ENCODE peak calls at places on chromosomes 3 and 15, in five cellular contexts. One of them, this sample, is unnamed.

GRCh38 chr3:190809351-190809750 is 53.1 kb downstream of the GMNC start:
- DNase-seq in A549: no peak
- DNase-seq in stomach: no peak
- DNase-seq in transverse colon: no peak
- DNase-seq in upper lobe of left lung: no peak
- DNase-seq in this sample: no peak

GRCh38 chr3:122931636-122932035 is 95.9 kb downstream of the SEMA5B start:
- DNase-seq in A549: no peak
- DNase-seq in stomach: no peak
- DNase-seq in transverse colon: no peak
- DNase-seq in upper lobe of left lung: no peak
- DNase-seq in this sample: no peak

GRCh38 chr3:45435961-45436360 is 47.6 kb downstream of the LARS2 start:
- DNase-seq in A549: no peak
- DNase-seq in stomach: no peak
- DNase-seq in transverse colon: no peak
- DNase-seq in upper lobe of left lung: no peak
- DNase-seq in this sample: no peak

GRCh38 chr15:40688932-40689799 is 5.8 kb upstream of the RAD51 start:
- DNase-seq in A549: no peak
- DNase-seq in stomach: no peak
- DNase-seq in transverse colon: no peak
- DNase-seq in upper lobe of left lung: no peak
- DNase-seq in this sample: no peak

GRCh38 chr15:31352283-31352880 is 25.7 kb downstream of the KLF13 start:
- DNase-seq in A549: no peak
- DNase-seq in stomach: peak; percentile 87
- DNase-seq in transverse colon: peak; percentile 67
- DNase-seq in upper lobe of left lung: peak; percentile 68
- DNase-seq in this sample: no peak

GRCh38 chr3:140595295-140595694 is 82.6 kb upstream of the TRIM42 start:
- DNase-seq in A549: no peak
- DNase-seq in stomach: no peak
- DNase-seq in transverse colon: no peak
- DNase-seq in upper lobe of left lung: no peak
- DNase-seq in this sample: no peak

GRCh38 chr15:31278056-31278445 is 48.6 kb upstream of the KLF13 start:
- DNase-seq in A549: no peak
- DNase-seq in stomach: peak; percentile 3
- DNase-seq in transverse colon: no peak
- DNase-seq in upper lobe of left lung: no peak
- DNase-seq in this sample: no peak

GRCh38 chr3:170469151-170470062 is 50.7 kb downstream of the CLDN11 start:
- DNase-seq in A549: no peak
- DNase-seq in stomach: no peak
- DNase-seq in transverse colon: no peak
- DNase-seq in upper lobe of left lung: no peak
- DNase-seq in this sample: peak; percentile 41

GRCh38 chr3:196235452-196236122 is 19.3 kb downstream of the SLC51A start:
- DNase-seq in A549: no peak
- DNase-seq in stomach: no peak
- DNase-seq in transverse colon: no peak
- DNase-seq in upper lobe of left lung: no peak
- DNase-seq in this sample: peak; percentile 26

GRCh38 chr3:121483290-121483689 is 62.5 kb downstream of the POLQ start:
- DNase-seq in A549: no peak
- DNase-seq in stomach: no peak
- DNase-seq in transverse colon: no peak
- DNase-seq in upper lobe of left lung: no peak
- DNase-seq in this sample: no peak

GRCh38 chr15:37981781-37982180 is 47.3 kb downstream of the TMCO5A start:
- DNase-seq in A549: no peak
- DNase-seq in stomach: no peak
- DNase-seq in transverse colon: no peak
- DNase-seq in upper lobe of left lung: no peak
- DNase-seq in this sample: no peak

GRCh38 chr3:143295201-143296080 is 175.9 kb downstream of the CHST2 start:
- DNase-seq in A549: no peak
- DNase-seq in stomach: no peak
- DNase-seq in transverse colon: no peak
- DNase-seq in upper lobe of left lung: no peak
- DNase-seq in this sample: no peak

GRCh38 chr3:171542976-171543375 is 82.8 kb upstream of the TNIK start:
- DNase-seq in A549: no peak
- DNase-seq in stomach: no peak
- DNase-seq in transverse colon: no peak
- DNase-seq in upper lobe of left lung: no peak
- DNase-seq in this sample: no peak

GRCh38 chr3:55668359-55668758 is 181.3 kb upstream of the WNT5A start:
- DNase-seq in A549: no peak
- DNase-seq in stomach: no peak
- DNase-seq in transverse colon: no peak
- DNase-seq in upper lobe of left lung: no peak
- DNase-seq in this sample: no peak

GRCh38 chr3:45092132-45093031 is 53.8 kb downstream of the CDCP1 start:
- DNase-seq in A549: peak; percentile 56
- DNase-seq in stomach: no peak
- DNase-seq in transverse colon: peak; percentile 71
- DNase-seq in upper lobe of left lung: no peak
- DNase-seq in this sample: no peak

GRCh38 chr3:127751782-127752181 is 70.5 kb downstream of the MGLL start:
- DNase-seq in A549: no peak
- DNase-seq in stomach: no peak
- DNase-seq in transverse colon: no peak
- DNase-seq in upper lobe of left lung: no peak
- DNase-seq in this sample: no peak

GRCh38 chr15:25170113-25170731 is 215.4 kb downstream of the SNRPN start:
- DNase-seq in A549: no peak
- DNase-seq in stomach: peak; percentile 13
- DNase-seq in transverse colon: no peak
- DNase-seq in upper lobe of left lung: no peak
- DNase-seq in this sample: no peak

GRCh38 chr3:39234705-39235104 is 42.3 kb upstream of the XIRP1 start:
- DNase-seq in A549: no peak
- DNase-seq in stomach: no peak
- DNase-seq in transverse colon: no peak
- DNase-seq in upper lobe of left lung: no peak
- DNase-seq in this sample: no peak

GRCh38 chr15:43511012-43511885 is 6.2 kb upstream of the MAP1A start:
- DNase-seq in A549: peak; percentile 38
- DNase-seq in stomach: no peak
- DNase-seq in transverse colon: no peak
- DNase-seq in upper lobe of left lung: no peak
- DNase-seq in this sample: no peak

GRCh38 chr3:45026038-45026437 is at the start of gene CLEC3B:
- DNase-seq in A549: no peak
- DNase-seq in stomach: no peak
- DNase-seq in transverse colon: peak; percentile 33
- DNase-seq in upper lobe of left lung: peak; percentile 39
- DNase-seq in this sample: no peak

GRCh38 chr3:9916346-9916733 is 558 bp upstream of the IL17RC start:
- DNase-seq in A549: no peak
- DNase-seq in stomach: no peak
- DNase-seq in transverse colon: no peak
- DNase-seq in upper lobe of left lung: no peak
- DNase-seq in this sample: peak; percentile 22

GRCh38 chr3:10804183-10804648 is 11.8 kb upstream of the SLC6A11 start:
- DNase-seq in A549: no peak
- DNase-seq in stomach: no peak
- DNase-seq in transverse colon: no peak
- DNase-seq in upper lobe of left lung: no peak
- DNase-seq in this sample: no peak

GRCh38 chr3:11002456-11002855 is 9.9 kb downstream of the SLC6A1 start:
- DNase-seq in A549: no peak
- DNase-seq in stomach: no peak
- DNase-seq in transverse colon: no peak
- DNase-seq in upper lobe of left lung: no peak
- DNase-seq in this sample: no peak

GRCh38 chr3:110905096-110905495 is 166.5 kb upstream of the NECTIN3 start:
- DNase-seq in A549: no peak
- DNase-seq in stomach: no peak
- DNase-seq in transverse colon: no peak
- DNase-seq in upper lobe of left lung: no peak
- DNase-seq in this sample: no peak

GRCh38 chr3:73827204-73827603 is 202.5 kb upstream of the PDZRN3 start:
- DNase-seq in A549: no peak
- DNase-seq in stomach: no peak
- DNase-seq in transverse colon: no peak
- DNase-seq in upper lobe of left lung: no peak
- DNase-seq in this sample: no peak

GRCh38 chr3:73832426-73832825 is 207.7 kb upstream of the PDZRN3 start:
- DNase-seq in A549: no peak
- DNase-seq in stomach: no peak
- DNase-seq in transverse colon: no peak
- DNase-seq in upper lobe of left lung: no peak
- DNase-seq in this sample: no peak

DNA sequence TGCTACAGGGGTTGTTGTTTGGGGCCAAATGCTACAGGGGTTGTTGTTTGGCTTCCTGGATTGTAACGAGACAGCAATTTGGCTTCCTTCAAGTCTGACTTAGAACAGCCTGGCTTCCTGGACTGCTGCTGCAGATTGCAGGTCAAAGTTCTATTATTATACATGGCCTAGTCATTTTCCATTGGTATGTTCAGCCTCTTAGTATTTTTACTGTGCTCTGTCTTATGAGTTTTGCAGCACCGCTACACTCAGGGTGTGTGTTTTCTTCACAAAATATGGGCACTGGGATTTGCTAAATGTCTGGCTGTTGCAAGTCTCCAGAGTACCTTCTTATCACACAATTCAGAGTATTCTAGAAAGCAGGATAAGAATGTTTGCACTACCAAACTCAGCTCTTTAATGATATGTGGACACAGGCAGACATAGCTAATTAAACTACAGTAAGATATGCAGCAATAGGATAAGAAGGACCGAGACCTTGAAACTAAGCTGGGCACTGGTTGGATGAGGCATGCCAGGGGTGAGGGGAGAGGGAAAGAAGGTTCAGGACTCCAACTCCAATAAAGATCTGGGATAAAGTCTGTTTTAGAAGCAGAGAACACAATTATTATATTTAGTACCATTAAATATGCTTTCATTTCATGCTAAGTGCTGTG is 203.0 kb upstream of the PDZRN3 start:
- DNase-seq in A549: no peak
- DNase-seq in stomach: no peak
- DNase-seq in transverse colon: peak; percentile 22
- DNase-seq in upper lobe of left lung: no peak
- DNase-seq in this sample: no peak
- TF ChIP-seq EP300 in A549: no peak
- TF ChIP-seq EP300 in stomach: no peak
- TF ChIP-seq EP300 in transverse colon: no peak
- TF ChIP-seq EP300 in upper lobe of left lung: no peak
- TF ChIP-seq EP300 in this sample: no peak

DNA sequence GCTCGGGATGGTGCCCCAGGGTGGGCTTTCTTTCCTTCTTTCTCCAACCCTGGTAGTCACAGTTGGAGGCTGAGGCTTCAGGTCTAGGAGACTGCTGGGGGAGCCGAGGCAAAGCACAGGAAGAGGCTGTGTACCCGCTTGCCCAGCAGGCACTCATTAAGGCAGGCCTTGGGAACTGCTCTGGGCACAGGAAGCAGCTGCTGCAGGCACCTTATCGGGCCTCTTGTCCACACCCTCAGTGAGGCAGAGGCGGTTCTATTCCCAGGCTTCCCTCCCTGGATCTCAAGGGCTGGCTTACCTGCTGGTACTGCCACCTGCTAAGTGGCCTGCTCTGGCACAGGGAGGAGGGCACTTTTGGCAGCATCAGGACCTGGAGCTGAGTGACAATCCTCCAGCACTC is 15.8 kb upstream of the GRM2 start:
- DNase-seq in A549: no peak
- DNase-seq in stomach: no peak
- DNase-seq in transverse colon: no peak
- DNase-seq in upper lobe of left lung: no peak
- DNase-seq in this sample: no peak
- H3K27ac ChIP-seq in A549: no peak overlapping the region
- H3K27ac ChIP-seq in stomach: no peak overlapping the region
- H3K27ac ChIP-seq in transverse colon: no peak overlapping the region
- H3K27ac ChIP-seq in upper lobe of left lung: no peak overlapping the region
- H3K27ac ChIP-seq in this sample: no peak overlapping the region

GRCh38 chr15:46703871-46704637 is 1013.3 kb upstream of the SEMA6D start:
- DNase-seq in A549: no peak
- DNase-seq in stomach: no peak
- DNase-seq in transverse colon: no peak
- DNase-seq in upper lobe of left lung: no peak
- DNase-seq in this sample: no peak

GRCh38 chr15:46707452-46707851 is 1009.9 kb upstream of the SEMA6D start:
- DNase-seq in A549: no peak
- DNase-seq in stomach: no peak
- DNase-seq in transverse colon: no peak
- DNase-seq in upper lobe of left lung: no peak
- DNase-seq in this sample: no peak

GRCh38 chr15:46701347-46701746 is 1016.0 kb upstream of the SEMA6D start:
- DNase-seq in A549: no peak
- DNase-seq in stomach: no peak
- DNase-seq in transverse colon: no peak
- DNase-seq in upper lobe of left lung: no peak
- DNase-seq in this sample: no peak

GRCh38 chr15:46708226-46708625 is 1009.1 kb upstream of the SEMA6D start:
- DNase-seq in A549: no peak
- DNase-seq in stomach: no peak
- DNase-seq in transverse colon: no peak
- DNase-seq in upper lobe of left lung: no peak
- DNase-seq in this sample: no peak

GRCh38 chr15:46703352-46703861 is 1013.9 kb upstream of the SEMA6D start:
- DNase-seq in A549: no peak
- DNase-seq in stomach: no peak
- DNase-seq in transverse colon: no peak
- DNase-seq in upper lobe of left lung: no peak
- DNase-seq in this sample: no peak
- H3K4me1 ChIP-seq in A549: no peaks in the 10 kb centered on the region
- H3K4me1 ChIP-seq in stomach: no peaks in the 10 kb centered on the region
- H3K4me1 ChIP-seq in transverse colon: no peaks in the 10 kb centered on the region
- H3K4me1 ChIP-seq in upper lobe of left lung: no peaks in the 10 kb centered on the region
- H3K4me1 ChIP-seq in this sample: no peaks in the 10 kb centered on the region

GRCh38 chr3:23096041-23096440 is 107.1 kb upstream of the UBE2E2 start:
- DNase-seq in A549: no peak
- DNase-seq in stomach: no peak
- DNase-seq in transverse colon: no peak
- DNase-seq in upper lobe of left lung: no peak
- DNase-seq in this sample: no peak
- TF ChIP-seq EP300 in A549: peak; percentile 17
- TF ChIP-seq EP300 in stomach: no peak
- TF ChIP-seq EP300 in transverse colon: no peak
- TF ChIP-seq EP300 in upper lobe of left lung: no peak
- TF ChIP-seq EP300 in this sample: no peak

GRCh38 chr15:29110176-29110575 is 159.4 kb downstream of the NSMCE3 start:
- DNase-seq in A549: no peak
- DNase-seq in stomach: no peak
- DNase-seq in transverse colon: no peak
- DNase-seq in upper lobe of left lung: no peak
- DNase-seq in this sample: no peak
- H3K27ac ChIP-seq in A549: no peak overlapping the region
- H3K27ac ChIP-seq in stomach: no peak overlapping the region
- H3K27ac ChIP-seq in transverse colon: no peak overlapping the region
- H3K27ac ChIP-seq in upper lobe of left lung: no peak overlapping the region
- H3K27ac ChIP-seq in this sample: no peak overlapping the region

GRCh38 chr3:126474498-126475410 is 937 bp downstream of the ZXDC start:
- DNase-seq in A549: peak; percentile 35
- DNase-seq in stomach: peak; percentile 53
- DNase-seq in transverse colon: peak; percentile 45
- DNase-seq in upper lobe of left lung: peak; percentile 64
- DNase-seq in this sample: no peak
- H3K4me1 ChIP-seq in A549: peaks cover 29% of the 10 kb centered on the region
- H3K4me1 ChIP-seq in stomach: peaks cover 33% of the 10 kb centered on the region
- H3K4me1 ChIP-seq in transverse colon: peaks cover 32% of the 10 kb centered on the region
- H3K4me1 ChIP-seq in upper lobe of left lung: peaks cover 51% of the 10 kb centered on the region
- H3K4me1 ChIP-seq in this sample: peaks cover 36% of the 10 kb centered on the region